ENCODE peak calls at places on chromosomes 13 and 19, in six cellular contexts. R, U, G, N, K and T are unnamed samples.

GRCh38 chr13:106263801-106264200 is 271.7 kb downstream of the EFNB2 start:
- DNase-seq in N (no peak), R (no peak), G (no peak), U (no peak), K (no peak), T (no peak)

GRCh38 chr19:48868196-48868886 is at the start of gene PLEKHA4:
- DNase-seq in R (no peak), G (peak; percentile 55), K (no peak), U (no peak), N (no peak), T (no peak)

GRCh38 chr13:34570954-34571353 is 371.1 kb upstream of the NBEA start:
- DNase-seq in R (no peak), N (no peak), U (no peak), G (no peak), K (no peak), T (no peak)

GRCh38 chr13:71240906-71241305 is 626.1 kb downstream of the DACH1 start:
- DNase-seq in U (no peak), K (no peak), N (no peak), R (no peak), G (no peak), T (no peak)

GRCh38 chr19:4914736-4915501 is 5.6 kb downstream of the UHRF1 start:
- DNase-seq in N (peak; percentile 63), R (peak; percentile 76), G (peak; percentile 93), K (no peak), U (peak; percentile 21), T (peak; percentile 90)

GRCh38 chr19:48991823-48992570 is 1.1 kb downstream of the GYS1 start:
- DNase-seq in U (peak; percentile 62), G (peak; percentile 78), K (peak; percentile 32), N (no peak), R (no peak), T (no peak)

GRCh38 chr19:2426661-2427322 is 594 bp downstream of the TIMM13 start:
- DNase-seq in K (no peak), R (peak; percentile 47), N (no peak), G (peak; percentile 58), U (no peak), T (peak; percentile 79)

GRCh38 chr13:23731709-23732108 is 157.5 kb downstream of the MIPEP start:
- DNase-seq in N (no peak), G (no peak), R (no peak), U (no peak), K (no peak), T (no peak)

GRCh38 chr19:17479325-17479791 is 9.0 kb downstream of the SLC27A1 start:
- DNase-seq in K (no peak), G (no peak), N (no peak), U (no peak), R (no peak), T (no peak)

GRCh38 chr19:34500656-34501120 is 19.1 kb downstream of the WTIP start:
- DNase-seq in G (no peak), U (no peak), N (no peak), R (no peak), K (no peak), T (no peak)

GRCh38 chr13:109628251-109628699 is 158.1 kb downstream of the IRS2 start:
- DNase-seq in N (no peak), G (no peak), K (no peak), U (no peak), R (no peak), T (no peak)

GRCh38 chr19:2887391-2887914 is 13.3 kb upstream of the ZNF57 start:
- DNase-seq in K (peak; percentile 30), U (peak; percentile 27), N (no peak), R (no peak), G (no peak), T (peak; percentile 66)

GRCh38 chr13:111429064-111429558 is 108.7 kb downstream of the TEX29 start:
- DNase-seq in K (no peak), G (peak; percentile 53), N (peak; percentile 4), R (peak; percentile 6), U (no peak), T (no peak)

GRCh38 chr13:74556002-74556551 is 421.9 kb upstream of the KLF12 start:
- DNase-seq in N (no peak), R (no peak), G (no peak), U (no peak), K (no peak), T (no peak)

GRCh38 chr19:11404588-11405258 is 14.4 kb downstream of the RGL3 start:
- DNase-seq in R (no peak), U (no peak), G (no peak), K (no peak), N (no peak), T (no peak)

GRCh38 chr13:112918746-112919145 is 50.3 kb upstream of the MCF2L start:
- DNase-seq in G (no peak), K (no peak), U (no peak), R (no peak), N (no peak), T (no peak)

GRCh38 chr13:30334663-30335386 is 27.5 kb upstream of the KATNAL1 start:
- DNase-seq in G (peak; percentile 31), N (no peak), R (no peak), U (no peak), K (no peak), T (no peak)

GRCh38 chr19:58558066-58558622 is at the start of gene UBE2M:
- DNase-seq in R (peak; percentile 71), G (peak; percentile 59), U (no peak), K (no peak), N (no peak), T (peak; percentile 87)

GRCh38 chr13:30581582-30581981 is 36.1 kb upstream of the USPL1 start:
- DNase-seq in K (no peak), U (no peak), N (no peak), R (no peak), G (peak; percentile 24), T (no peak)

GRCh38 chr19:12163841-12164240 is 945 bp downstream of the ZNF136 start:
- DNase-seq in U (no peak), R (no peak), N (no peak), K (no peak), G (no peak), T (no peak)

GRCh38 chr19:15262011-15262410 is 29.8 kb upstream of the EPHX3 start:
- DNase-seq in R (no peak), U (no peak), N (no peak), G (no peak), K (no peak), T (no peak)

GRCh38 chr13:21738636-21739035 is 67.8 kb downstream of the FGF9 start:
- DNase-seq in N (no peak), U (no peak), K (no peak), G (no peak), R (no peak), T (no peak)

GRCh38 chr19:1400281-1401137 is 833 bp downstream of the GAMT start:
- DNase-seq in K (no peak), R (no peak), U (no peak), G (no peak), N (no peak), T (no peak)

GRCh38 chr19:39347332-39348227 is 5.4 kb downstream of the SAMD4B start:
- DNase-seq in N (no peak), K (no peak), G (no peak), U (no peak), R (no peak), T (no peak)

GRCh38 chr19:5692785-5693194 is 2.7 kb downstream of the RPL36 start:
- DNase-seq in N (no peak), U (no peak), R (no peak), G (no peak), K (no peak), T (no peak)

GRCh38 chr13:41827507-41828213 is 133.2 kb downstream of the VWA8 start:
- DNase-seq in G (no peak), U (peak; percentile 75), K (peak; percentile 37), N (no peak), R (no peak), T (no peak)

GRCh38 chr19:46180701-46181385 is 32.8 kb downstream of the IGFL2 start:
- DNase-seq in G (no peak), N (no peak), K (no peak), U (no peak), R (no peak), T (no peak)